ENCODE peak calls at places on chromosomes 4 and X, in six cellular contexts. T is ovary, R is epithelial cell of esophagus, Z is GM06990, Q is Caco-2, S is upper lobe of right lung. J is an unnamed sample.

GRCh38 chr4:72357908-72358307 is 211.1 kb downstream of the ADAMTS3 start:
- DNase-seq in T (no peak), R (no peak), Z (no peak), Q (no peak), S (no peak), J (no peak)

GRCh38 chr4:165563851-165564250 is 185.0 kb downstream of the CPE start:
- DNase-seq in T (no peak), R (peak; percentile 58), Z (no peak), Q (no peak), S (no peak), J (no peak)

GRCh38 chrX:132127748-132128147 is at the start of gene FRMD7:
- DNase-seq in T (no peak), R (no peak), Z (no peak), Q (no peak), S (no peak), J (no peak)

GRCh38 chr4:89661490-89661889 is 175.5 kb downstream of the SNCA start:
- DNase-seq in T (no peak), R (peak; percentile 86), Z (no peak), Q (no peak), S (no peak), J (no peak)

GRCh38 chr4:56990109-56990508 is 11.4 kb downstream of the POLR2B start:
- DNase-seq in T (no peak), R (peak; percentile 52), Z (no peak), Q (no peak), S (no peak), J (no peak)

GRCh38 chr4:128658214-128658621 is 151.3 kb upstream of the JADE1 start:
- DNase-seq in T (no peak), R (no peak), Z (no peak), Q (no peak), S (no peak), J (no peak)

GRCh38 chr4:41795796-41796195 is 47.3 kb upstream of the PHOX2B start:
- DNase-seq in T (no peak), R (no peak), Z (no peak), Q (no peak), S (no peak), J (no peak)

GRCh38 chr4:182560358-182560757 is 317.2 kb downstream of the TENM3 start:
- DNase-seq in T (no peak), R (no peak), Z (no peak), Q (no peak), S (no peak), J (no peak)

GRCh38 chrX:96102997-96103396 is 581.6 kb upstream of the DIAPH2 start:
- DNase-seq in T (no peak), R (no peak), Z (no peak), Q (no peak), S (no peak), J (no peak)

GRCh38 chrX:70013483-70014222 is 36.1 kb downstream of the AWAT2 start:
- DNase-seq in T (no peak), R (no peak), Z (no peak), Q (no peak), S (no peak), J (no peak)

GRCh38 chr4:3311489-3312171 is 18.8 kb downstream of the RGS12 start:
- DNase-seq in T (no peak), R (peak; percentile 81), Z (no peak), Q (no peak), S (peak; percentile 38), J (no peak)

GRCh38 chrX:39492495-39493162 is 605.1 kb downstream of the BCOR start:
- DNase-seq in T (peak; percentile 44), R (peak; percentile 0), Z (no peak), Q (no peak), S (no peak), J (no peak)

GRCh38 chr4:83536649-83537352 is 893 bp downstream of the GPAT3 start:
- DNase-seq in T (peak; percentile 25), R (no peak), Z (no peak), Q (no peak), S (no peak), J (no peak)

GRCh38 chr4:16109256-16109655 is 25.4 kb upstream of the PROM1 start:
- DNase-seq in T (no peak), R (no peak), Z (no peak), Q (no peak), S (no peak), J (no peak)

GRCh38 chr4:125266901-125267601 is 47.7 kb upstream of the FAT4 start:
- DNase-seq in T (no peak), R (peak; percentile 97), Z (no peak), Q (no peak), S (no peak), J (no peak)

GRCh38 chrX:32678487-32678886 is 532.9 kb downstream of the DMD start:
- DNase-seq in T (no peak), R (no peak), Z (no peak), Q (no peak), S (no peak), J (no peak)

GRCh38 chrX:120726294-120726693 is 96.4 kb upstream of the C1GALT1C1 start:
- DNase-seq in T (no peak), R (no peak), Z (peak; percentile 60), Q (no peak), S (no peak), J (no peak)

GRCh38 chr4:7297374-7297773 is 105.0 kb downstream of the SORCS2 start:
- DNase-seq in T (no peak), R (no peak), Z (no peak), Q (no peak), S (no peak), J (no peak)

GRCh38 chrX:96889726-96890125 is 6.0 kb downstream of the RPA4 start:
- DNase-seq in T (no peak), R (no peak), Z (no peak), Q (peak; percentile 33), S (no peak), J (no peak)

GRCh38 chr4:24070117-24070516 is 180.3 kb upstream of the PPARGC1A start:
- DNase-seq in T (no peak), R (peak; percentile 78), Z (no peak), Q (no peak), S (no peak), J (no peak)

GRCh38 chr4:74039065-74039763 is 725 bp upstream of the CXCL3 start:
- DNase-seq in T (no peak), R (no peak), Z (no peak), Q (no peak), S (no peak), J (no peak)

GRCh38 chr4:187666634-187667033 is 328.9 kb upstream of the ZFP42 start:
- DNase-seq in T (no peak), R (peak; percentile 46), Z (no peak), Q (no peak), S (no peak), J (no peak)

GRCh38 chr4:55172694-55173287 is 47.4 kb upstream of the KDR start:
- DNase-seq in T (no peak), R (peak; percentile 59), Z (no peak), Q (no peak), S (no peak), J (no peak)

GRCh38 chr4:152202415-152202814 is 333.5 kb downstream of the FBXW7 start:
- DNase-seq in T (no peak), R (no peak), Z (no peak), Q (no peak), S (no peak), J (no peak)

DNA sequence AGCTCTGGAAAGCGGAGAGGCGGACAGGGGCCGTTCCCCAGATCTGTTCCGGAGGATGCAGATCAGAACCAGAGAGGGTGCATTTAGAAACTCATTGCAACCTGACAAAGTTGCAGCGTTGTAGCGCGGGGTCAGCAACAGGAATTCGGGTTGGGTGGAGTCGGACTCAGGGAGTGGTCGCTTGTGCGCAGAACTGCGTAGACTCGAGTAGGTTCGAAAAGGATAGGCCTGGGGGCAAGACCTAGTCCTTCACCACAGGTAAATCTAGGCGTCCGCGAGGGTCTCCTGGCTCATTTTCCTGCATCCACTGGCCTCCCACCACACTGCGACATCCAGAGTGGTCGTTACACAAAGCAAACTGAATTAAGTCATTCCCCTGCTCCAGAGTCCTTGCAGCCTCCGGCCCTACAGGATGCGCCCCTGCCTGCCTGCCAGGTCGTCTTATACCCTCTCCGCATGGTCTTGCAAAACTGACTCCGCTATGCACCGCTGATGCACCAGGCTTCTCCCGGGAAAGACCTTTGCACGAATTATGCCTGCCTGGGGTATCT is 4.7 kb upstream of the ZNF518B start:
- DNase-seq in T (no peak), R (no peak), Z (no peak), Q (no peak), S (no peak), J (no peak)
- H3K4me3 ChIP-seq in T (no peak overlapping the region), R (peak overlapping the region; percentile 41), Z (no peak overlapping the region), Q (no peak overlapping the region), S (peak overlapping the region; percentile 29), J (peak overlapping the region; percentile 61)

GRCh38 chrX:13690836-13691235 is 1.9 kb downstream of the RAB9A start:
- DNase-seq in T (no peak), R (no peak), Z (no peak), Q (no peak), S (no peak), J (peak; percentile 28)
- H3K4me3 ChIP-seq in T (peak overlapping the region; percentile 61), R (peak overlapping the region; percentile 83), Z (peak overlapping the region; percentile 72), Q (no peak overlapping the region), S (peak overlapping the region; percentile 64), J (peak overlapping the region; percentile 24)

GRCh38 chr4:153468587-153468986 is 2.4 kb downstream of the TMEM131L start:
- DNase-seq in T (no peak), R (no peak), Z (peak; percentile 73), Q (no peak), S (no peak), J (no peak)
- H3K4me3 ChIP-seq in T (no peak overlapping the region), R (no peak overlapping the region), Z (peak overlapping the region; percentile 89), Q (no peak overlapping the region), S (peak overlapping the region; percentile 82), J (peak overlapping the region; percentile 72)

DNA sequence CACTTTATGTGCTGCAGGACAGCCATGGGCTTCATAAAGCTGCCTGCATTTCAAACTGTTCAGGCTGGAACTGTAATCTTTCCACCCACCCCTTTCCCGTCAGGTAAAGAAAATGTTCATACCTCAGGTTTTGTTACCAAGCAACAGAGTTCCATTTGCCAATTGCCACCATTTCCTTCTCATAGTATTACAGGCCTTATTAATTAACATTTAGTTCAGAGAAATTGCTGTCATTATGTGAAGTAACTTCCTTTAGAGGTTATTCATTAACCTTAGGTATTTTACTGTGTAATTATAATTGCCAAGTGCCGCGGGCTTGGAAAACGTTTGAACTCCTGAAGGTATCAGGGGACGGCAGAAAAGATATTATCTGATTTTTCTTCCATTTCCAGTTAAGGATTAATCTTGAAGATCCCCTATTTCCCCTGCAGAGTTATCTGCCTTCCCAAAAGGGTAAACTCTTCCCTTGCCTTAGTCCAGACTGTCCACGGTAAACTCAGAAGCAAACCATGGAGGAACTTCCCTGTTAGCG is 149.6 kb downstream of the SPRY1 start:
- DNase-seq in T (no peak), R (no peak), Z (no peak), Q (peak; percentile 57), S (no peak), J (no peak)
- H3K4me3 ChIP-seq in T (no peak overlapping the region), R (no peak overlapping the region), Z (no peak overlapping the region), Q (peak overlapping the region; percentile 31), S (peak overlapping the region; percentile 16), J (no peak overlapping the region)

GRCh38 chrX:151476597-151476996 is 79.6 kb downstream of the VMA21 start:
- DNase-seq in T (no peak), R (no peak), Z (no peak), Q (no peak), S (no peak), J (no peak)
- H3K4me3 ChIP-seq in T (no peak overlapping the region), R (no peak overlapping the region), Z (no peak overlapping the region), Q (no peak overlapping the region), S (no peak overlapping the region), J (no peak overlapping the region)

DNA sequence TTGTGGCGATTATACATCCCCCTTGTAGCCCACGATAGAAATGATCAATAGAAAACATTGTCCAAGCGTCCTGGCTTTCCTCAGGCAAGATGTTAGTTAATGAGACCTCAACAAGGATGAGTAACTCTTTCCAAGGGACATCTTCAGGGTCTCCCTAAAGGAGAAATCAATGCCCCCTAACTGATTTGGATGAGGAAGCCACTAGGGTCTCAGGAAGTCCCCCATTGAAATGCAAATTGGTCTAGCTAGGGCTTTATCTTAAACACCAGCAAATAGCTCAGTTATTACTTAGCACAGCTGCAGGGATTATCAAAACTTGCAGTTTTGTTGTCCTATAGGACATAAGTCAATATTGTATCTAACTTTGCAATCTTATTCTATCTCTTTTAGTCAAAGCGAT is 721.5 kb downstream of the IL1RAPL1 start:
- DNase-seq in T (no peak), R (no peak), Z (no peak), Q (no peak), S (no peak), J (no peak)
- H3K4me3 ChIP-seq in T (no peak overlapping the region), R (no peak overlapping the region), Z (no peak overlapping the region), Q (no peak overlapping the region), S (no peak overlapping the region), J (no peak overlapping the region)